ENCODE peak calls at places on chromosome 18, in five cellular contexts. One of them, this sample, is unnamed. For H3K4me1, the result is how much of the 10 kb centered on the place peaks cover.

GRCh38 chr18:73674466-73674865 is 473.2 kb downstream of the FBXO15 start:
- DNase-seq in ovary: no peak
- DNase-seq in BE2C: no peak
- DNase-seq in astrocyte: peak
- DNase-seq in colonic mucosa: no peak
- DNase-seq in this sample: no peak

GRCh38 chr18:10928971-10929373 is 220.4 kb downstream of the PIEZO2 start:
- DNase-seq in ovary: no peak
- DNase-seq in BE2C: no peak
- DNase-seq in colonic mucosa: no peak
- DNase-seq in astrocyte: peak
- DNase-seq in this sample: no peak

GRCh38 chr18:9688036-9688741 is 19.9 kb upstream of the RAB31 start:
- DNase-seq in BE2C: no peak
- DNase-seq in astrocyte: peak
- DNase-seq in colonic mucosa: no peak
- DNase-seq in ovary: no peak
- DNase-seq in this sample: no peak

GRCh38 chr18:2794159-2794558 is 52.6 kb upstream of the EMILIN2 start:
- DNase-seq in colonic mucosa: no peak
- DNase-seq in astrocyte: no peak
- DNase-seq in ovary: no peak
- DNase-seq in BE2C: no peak
- DNase-seq in this sample: no peak

GRCh38 chr18:75161629-75162028 is 47.3 kb downstream of the PTGR3 start:
- DNase-seq in BE2C: no peak
- DNase-seq in ovary: no peak
- DNase-seq in astrocyte: peak
- DNase-seq in colonic mucosa: peak
- DNase-seq in this sample: peak

GRCh38 chr18:74266161-74266560 is 25.6 kb downstream of the CYB5A start:
- DNase-seq in colonic mucosa: no peak
- DNase-seq in BE2C: no peak
- DNase-seq in ovary: no peak
- DNase-seq in astrocyte: peak
- DNase-seq in this sample: no peak

GRCh38 chr18:79043288-79043687 is 25.9 kb upstream of the ATP9B start:
- DNase-seq in astrocyte: no peak
- DNase-seq in colonic mucosa: no peak
- DNase-seq in ovary: no peak
- DNase-seq in BE2C: no peak
- DNase-seq in this sample: no peak

GRCh38 chr18:11997466-11997865 is 16.2 kb downstream of the IMPA2 start:
- DNase-seq in astrocyte: no peak
- DNase-seq in colonic mucosa: no peak
- DNase-seq in BE2C: no peak
- DNase-seq in ovary: no peak
- DNase-seq in this sample: no peak

GRCh38 chr18:8661754-8662573 is 43.4 kb upstream of the MTCL1 start:
- DNase-seq in colonic mucosa: peak
- DNase-seq in astrocyte: peak
- DNase-seq in ovary: no peak
- DNase-seq in BE2C: peak
- DNase-seq in this sample: no peak

GRCh38 chr18:6994719-6995430 is 122.7 kb downstream of the LAMA1 start:
- DNase-seq in BE2C: no peak
- DNase-seq in astrocyte: peak
- DNase-seq in colonic mucosa: no peak
- DNase-seq in ovary: no peak
- DNase-seq in this sample: no peak

GRCh38 chr18:75659535-75660023 is 232.1 kb upstream of the SMIM21 start:
- DNase-seq in colonic mucosa: no peak
- DNase-seq in ovary: no peak
- DNase-seq in astrocyte: no peak
- DNase-seq in BE2C: no peak
- DNase-seq in this sample: no peak

GRCh38 chr18:6205706-6206105 is 209.0 kb downstream of the L3MBTL4 start:
- DNase-seq in astrocyte: peak
- DNase-seq in ovary: no peak
- DNase-seq in colonic mucosa: no peak
- DNase-seq in BE2C: no peak
- DNase-seq in this sample: no peak

GRCh38 chr18:77209587-77209986 is 40.1 kb upstream of the GALR1 start:
- DNase-seq in BE2C: no peak
- DNase-seq in colonic mucosa: no peak
- DNase-seq in astrocyte: peak
- DNase-seq in ovary: no peak
- DNase-seq in this sample: no peak

GRCh38 chr18:60739212-60739611 is 366.6 kb upstream of the MC4R start:
- DNase-seq in astrocyte: no peak
- DNase-seq in BE2C: no peak
- DNase-seq in ovary: no peak
- DNase-seq in colonic mucosa: no peak
- DNase-seq in this sample: no peak

GRCh38 chr18:31134988-31135529 is 27.6 kb downstream of the DSC1 start:
- DNase-seq in astrocyte: no peak
- DNase-seq in ovary: no peak
- DNase-seq in colonic mucosa: no peak
- DNase-seq in BE2C: no peak
- DNase-seq in this sample: no peak
- TF ChIP-seq CTCF in astrocyte: no peak
- TF ChIP-seq CTCF in ovary: no peak
- TF ChIP-seq CTCF in colonic mucosa: no peak
- TF ChIP-seq CTCF in BE2C: no peak
- TF ChIP-seq CTCF in this sample: no peak

GRCh38 chr18:63317982-63318881 is 1.3 kb downstream of the BCL2 start:
- DNase-seq in ovary: peak
- DNase-seq in astrocyte: no peak
- DNase-seq in BE2C: peak
- DNase-seq in colonic mucosa: peak
- DNase-seq in this sample: peak
- H3K4me1 ChIP-seq in ovary: under half
- H3K4me1 ChIP-seq in astrocyte: under half
- H3K4me1 ChIP-seq in BE2C: under half
- H3K4me1 ChIP-seq in colonic mucosa: under half
- H3K4me1 ChIP-seq in this sample: under half

DNA sequence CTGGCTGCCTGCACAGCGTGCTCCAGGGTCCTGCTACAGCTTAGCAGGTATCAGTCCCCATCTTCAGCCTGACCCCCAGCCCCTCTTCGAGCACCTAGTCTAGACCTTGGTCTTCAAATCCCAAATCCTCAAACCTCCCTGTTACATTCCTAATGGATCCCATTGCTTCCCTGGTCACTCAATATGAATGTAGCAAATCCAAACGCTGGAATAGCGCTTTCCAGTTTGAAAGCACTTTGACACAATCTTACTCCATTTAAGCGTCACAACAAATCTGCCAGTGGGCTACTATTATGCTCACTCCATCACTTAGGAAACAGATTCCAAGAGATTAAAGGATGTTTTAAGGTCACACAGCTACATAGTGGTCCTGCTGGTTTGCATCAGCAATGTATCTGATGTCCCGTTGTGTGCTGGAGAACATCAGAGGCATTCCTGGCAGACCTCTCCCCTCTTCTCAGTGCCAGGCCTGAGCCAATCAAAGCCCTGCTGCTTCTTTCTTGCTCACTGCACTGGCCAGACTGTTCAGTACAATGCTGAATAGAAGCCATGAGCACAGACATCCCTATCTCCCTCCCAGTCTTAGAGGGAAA is 11.1 kb upstream of the INO80C start:
- DNase-seq in astrocyte: no peak
- DNase-seq in colonic mucosa: peak
- DNase-seq in BE2C: no peak
- DNase-seq in ovary: no peak
- DNase-seq in this sample: no peak
- TF ChIP-seq CTCF in astrocyte: no peak
- TF ChIP-seq CTCF in colonic mucosa: no peak
- TF ChIP-seq CTCF in BE2C: no peak
- TF ChIP-seq CTCF in ovary: no peak
- TF ChIP-seq CTCF in this sample: no peak

GRCh38 chr18:58417752-58418151 is 211.1 kb downstream of the ALPK2 start:
- DNase-seq in colonic mucosa: no peak
- DNase-seq in BE2C: no peak
- DNase-seq in astrocyte: peak
- DNase-seq in ovary: no peak
- DNase-seq in this sample: no peak
- H3K4me1 ChIP-seq in colonic mucosa: under half
- H3K4me1 ChIP-seq in BE2C: under half
- H3K4me1 ChIP-seq in astrocyte: under half
- H3K4me1 ChIP-seq in ovary: under half
- H3K4me1 ChIP-seq in this sample: under half

GRCh38 chr18:61892683-61893303 is at the start of gene RNF152:
- DNase-seq in astrocyte: no peak
- DNase-seq in BE2C: peak
- DNase-seq in colonic mucosa: peak
- DNase-seq in ovary: peak
- DNase-seq in this sample: peak

GRCh38 chr18:61894751-61895524 is 2.1 kb upstream of the RNF152 start:
- DNase-seq in BE2C: no peak
- DNase-seq in colonic mucosa: peak
- DNase-seq in ovary: no peak
- DNase-seq in astrocyte: no peak
- DNase-seq in this sample: no peak

GRCh38 chr18:61893971-61894750 is 1.4 kb upstream of the RNF152 start:
- DNase-seq in colonic mucosa: peak
- DNase-seq in astrocyte: no peak
- DNase-seq in ovary: peak
- DNase-seq in BE2C: peak
- DNase-seq in this sample: peak

GRCh38 chr18:61891874-61892273 is 933 bp downstream of the RNF152 start:
- DNase-seq in ovary: no peak
- DNase-seq in colonic mucosa: no peak
- DNase-seq in BE2C: no peak
- DNase-seq in astrocyte: no peak
- DNase-seq in this sample: no peak

GRCh38 chr18:61893304-61893970 is 630 bp upstream of the RNF152 start:
- DNase-seq in ovary: peak
- DNase-seq in BE2C: peak
- DNase-seq in astrocyte: no peak
- DNase-seq in colonic mucosa: peak
- DNase-seq in this sample: peak
- TF ChIP-seq CTCF in ovary: no peak
- TF ChIP-seq CTCF in BE2C: no peak
- TF ChIP-seq CTCF in astrocyte: no peak
- TF ChIP-seq CTCF in colonic mucosa: no peak
- TF ChIP-seq CTCF in this sample: no peak

DNA sequence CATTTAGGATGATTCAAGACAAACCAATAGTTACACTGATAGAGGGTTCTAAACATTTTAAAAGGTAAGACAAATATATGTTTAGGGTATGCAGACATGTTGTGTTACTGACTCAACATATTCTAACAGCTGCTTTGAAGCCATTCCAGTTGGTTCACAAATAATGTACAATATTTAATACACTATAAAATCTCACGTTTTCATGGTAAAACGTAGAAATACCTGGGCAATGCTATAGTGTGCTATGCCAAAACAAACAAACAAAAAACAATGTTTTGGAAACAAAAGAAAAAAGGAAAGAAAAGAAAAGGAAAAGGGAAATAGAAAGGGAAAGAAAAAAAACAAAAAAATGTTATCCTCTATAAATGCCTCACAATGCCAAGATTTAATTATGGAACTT is 277.1 kb downstream of the TCF4 start:
- DNase-seq in astrocyte: no peak
- DNase-seq in ovary: no peak
- DNase-seq in BE2C: no peak
- DNase-seq in colonic mucosa: no peak
- DNase-seq in this sample: no peak
- H3K4me1 ChIP-seq in astrocyte: under half
- H3K4me1 ChIP-seq in ovary: under half
- H3K4me1 ChIP-seq in BE2C: under half
- H3K4me1 ChIP-seq in colonic mucosa: under half
- H3K4me1 ChIP-seq in this sample: under half

GRCh38 chr18:58455318-58455950 is 173.5 kb downstream of the ALPK2 start:
- DNase-seq in BE2C: no peak
- DNase-seq in colonic mucosa: peak
- DNase-seq in astrocyte: peak
- DNase-seq in ovary: no peak
- DNase-seq in this sample: no peak

GRCh38 chr18:58453913-58454317 is 175.0 kb downstream of the ALPK2 start:
- DNase-seq in colonic mucosa: no peak
- DNase-seq in astrocyte: no peak
- DNase-seq in ovary: no peak
- DNase-seq in BE2C: no peak
- DNase-seq in this sample: no peak

GRCh38 chr18:58452392-58453166 is 176.3 kb downstream of the ALPK2 start:
- DNase-seq in BE2C: no peak
- DNase-seq in astrocyte: no peak
- DNase-seq in colonic mucosa: no peak
- DNase-seq in ovary: no peak
- DNase-seq in this sample: no peak

GRCh38 chr18:58453167-58453804 is 175.6 kb downstream of the ALPK2 start:
- DNase-seq in astrocyte: no peak
- DNase-seq in colonic mucosa: no peak
- DNase-seq in ovary: no peak
- DNase-seq in BE2C: no peak
- DNase-seq in this sample: no peak

DNA sequence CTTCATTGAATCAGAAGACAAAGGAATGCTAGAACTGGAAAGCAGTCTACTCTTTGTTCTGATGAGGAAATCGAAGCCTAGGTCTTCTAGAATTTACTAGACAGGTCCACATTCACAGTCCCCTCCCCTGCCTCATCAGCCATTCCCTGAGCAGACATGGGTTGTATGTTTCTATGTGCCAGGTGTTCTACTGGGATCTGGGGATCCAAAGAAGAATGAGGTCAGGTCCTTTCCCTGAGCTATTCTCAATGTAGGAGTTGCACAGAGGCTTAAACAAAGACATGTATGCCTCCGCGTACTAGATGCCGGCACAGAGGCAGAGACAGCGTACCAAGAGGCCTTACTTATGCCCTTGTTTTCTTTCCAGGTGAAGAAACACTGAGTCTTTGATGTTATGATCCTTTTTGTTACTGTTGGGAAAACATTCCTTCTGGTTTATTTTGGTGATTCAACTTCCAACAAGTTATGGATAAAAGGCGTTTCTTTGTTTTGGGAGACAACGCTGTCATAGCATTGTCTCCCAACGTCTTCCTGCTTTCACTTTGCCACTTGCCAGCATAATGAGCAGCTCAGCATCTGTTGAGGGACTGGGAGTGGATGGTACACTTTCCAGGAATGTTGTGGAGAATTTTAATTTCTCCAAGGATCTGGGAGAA is 174.4 kb downstream of the ALPK2 start:
- DNase-seq in BE2C: no peak
- DNase-seq in astrocyte: no peak
- DNase-seq in ovary: no peak
- DNase-seq in colonic mucosa: no peak
- DNase-seq in this sample: no peak
- TF ChIP-seq CTCF in BE2C: no peak
- TF ChIP-seq CTCF in astrocyte: no peak
- TF ChIP-seq CTCF in ovary: no peak
- TF ChIP-seq CTCF in colonic mucosa: no peak
- TF ChIP-seq CTCF in this sample: no peak